ENCODE peak calls at places on chromosomes 3 and 15, in ten cellular contexts. D is left ventricle myocardium inferior, G is foreskin fibroblast, W is sigmoid colon, I is H9, S is A673, R is AG10803, T is cardiac muscle cell, J is fibroblast of pulmonary artery, K is DND-41. N is an unnamed sample.

GRCh38 chr15:28886431-28887343 is 913 bp downstream of the APBA2 start:
- DNase-seq in R (no peak), G (no peak), I (no peak), J (no peak), T (no peak), D (no peak), W (no peak), K (no peak), S (no peak), N (no peak)

GRCh38 chr3:114519415-114519814 is 225.6 kb downstream of the TIGIT start:
- DNase-seq in I (peak; percentile 51), T (peak; percentile 95), R (peak; percentile 74), W (no peak), D (no peak), S (peak; percentile 48), G (no peak), K (no peak), J (peak; percentile 95), N (peak; percentile 38)

GRCh38 chr3:159724627-159725026 is 264.0 kb upstream of the IL12A start:
- DNase-seq in W (no peak), T (no peak), J (peak; percentile 25), K (no peak), G (no peak), R (peak; percentile 65), S (no peak), I (no peak), D (no peak), N (peak; percentile 35)

GRCh38 chr3:119349353-119349752 is 55.2 kb downstream of the ARHGAP31 start:
- DNase-seq in D (no peak), W (no peak), R (no peak), S (no peak), T (peak; percentile 17), K (no peak), G (no peak), I (peak; percentile 76), J (peak; percentile 13), N (no peak)

GRCh38 chr3:128266453-128266852 is 113.2 kb downstream of the EEFSEC start:
- DNase-seq in G (no peak), S (peak; percentile 39), I (peak; percentile 3), W (no peak), K (no peak), R (no peak), J (peak; percentile 51), T (peak; percentile 48), D (no peak), N (no peak)

GRCh38 chr3:70813306-70813705 is 500.9 kb upstream of the MDFIC2 start:
- DNase-seq in G (no peak), W (no peak), I (no peak), K (no peak), J (no peak), D (no peak), S (no peak), T (no peak), R (peak; percentile 65), N (no peak)

GRCh38 chr3:126553284-126553811 is 5.4 kb downstream of the C3orf22 start:
- DNase-seq in K (peak; percentile 2), I (peak; percentile 19), R (no peak), J (no peak), W (no peak), T (no peak), G (no peak), D (no peak), S (no peak), N (no peak)

GRCh38 chr3:183824761-183825379 is 507 bp downstream of the MAP6D1 start:
- DNase-seq in R (no peak), J (no peak), S (peak; percentile 17), D (no peak), K (no peak), I (peak; percentile 49), G (no peak), T (peak; percentile 9), W (no peak), N (no peak)

GRCh38 chr15:70257047-70257446 is 159.3 kb upstream of the TLE3 start:
- DNase-seq in W (no peak), T (no peak), S (no peak), R (no peak), G (no peak), D (no peak), K (no peak), I (no peak), J (no peak), N (no peak)

GRCh38 chr15:70257573-70258220 is 160.0 kb upstream of the TLE3 start:
- DNase-seq in D (no peak), J (no peak), R (no peak), K (peak; percentile 29), S (no peak), I (no peak), T (no peak), W (no peak), G (no peak), N (no peak)

GRCh38 chr15:70259030-70259424 is 161.3 kb upstream of the TLE3 start:
- DNase-seq in I (no peak), D (peak; percentile 60), K (peak; percentile 85), T (peak; percentile 76), J (peak; percentile 64), S (peak; percentile 37), W (peak; percentile 88), G (peak; percentile 29), R (peak; percentile 78), N (peak; percentile 50)

GRCh38 chr15:70259640-70260066 is 161.9 kb upstream of the TLE3 start:
- DNase-seq in T (peak; percentile 19), J (no peak), G (no peak), K (peak; percentile 26), R (no peak), S (no peak), W (no peak), D (no peak), I (peak; percentile 64), N (no peak)

DNA sequence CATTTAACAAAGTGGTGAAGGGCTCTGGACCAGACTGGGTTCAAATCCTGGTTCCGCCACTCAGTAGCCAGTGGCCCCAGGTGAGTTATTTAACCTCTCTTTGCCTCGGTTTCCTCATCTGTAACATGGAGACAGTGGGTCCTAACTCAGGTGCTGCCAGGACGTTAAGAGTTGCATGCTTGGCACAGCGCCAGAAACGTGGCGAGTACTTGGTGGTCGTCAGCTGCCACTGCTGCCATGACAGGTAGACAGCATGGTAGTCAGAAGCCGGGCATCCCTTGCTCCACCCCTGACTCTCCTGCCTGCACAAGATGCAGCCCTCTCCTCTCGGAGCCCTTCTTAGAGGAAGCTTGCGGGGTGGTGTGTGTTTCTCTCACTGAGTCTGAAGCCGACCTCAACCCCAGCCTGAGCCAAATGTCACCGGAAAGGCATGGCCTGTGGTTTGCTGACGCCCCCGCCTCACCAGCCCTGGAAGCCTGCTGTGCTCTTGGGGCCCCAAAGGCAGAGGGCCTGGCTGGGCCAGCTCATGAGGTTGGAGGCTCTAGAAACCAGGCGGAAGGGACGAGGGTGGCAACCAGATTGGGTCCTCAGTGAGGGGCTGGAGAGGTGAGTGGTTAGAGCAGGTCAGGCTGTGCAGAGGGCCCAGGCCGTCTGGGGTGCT is 160.8 kb upstream of the TLE3 start:
- DNase-seq in S (no peak), J (no peak), W (no peak), D (peak; percentile 24), T (peak; percentile 21), I (no peak), K (peak; percentile 89), R (no peak), G (no peak), N (no peak)
- TF ChIP-seq CTCF in S (no peak), J (no peak), W (no peak), D (no peak), T (no peak), I (no peak), K (no peak), R (no peak), G (no peak), N (no peak)

DNA sequence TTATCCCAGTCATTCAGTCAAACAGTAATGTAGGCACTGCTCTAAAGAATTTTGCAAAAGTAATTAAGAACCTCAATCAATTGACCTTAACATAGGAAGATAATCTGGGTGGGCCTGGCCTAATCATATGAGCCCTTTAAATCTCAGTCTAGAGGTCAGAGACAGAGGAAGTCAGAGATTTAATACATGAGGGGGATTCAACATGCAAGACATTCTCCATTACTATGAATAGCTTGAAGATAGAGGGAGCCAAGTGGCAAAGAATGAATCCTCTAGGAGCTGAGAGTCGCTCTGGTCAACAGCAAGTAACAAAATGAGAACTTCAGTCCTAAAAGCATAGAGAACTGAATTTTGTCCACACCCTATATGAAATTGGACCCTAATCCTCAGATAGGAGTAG is 39.0 kb upstream of the MBNL1 start:
- DNase-seq in S (peak; percentile 4), D (no peak), W (no peak), R (no peak), I (no peak), K (no peak), J (no peak), T (no peak), G (no peak), N (no peak)
- TF ChIP-seq CTCF in S (peak; percentile 15), D (peak; percentile 65), W (no peak), R (no peak), I (no peak), K (no peak), J (no peak), T (no peak), G (no peak), N (no peak)

DNA sequence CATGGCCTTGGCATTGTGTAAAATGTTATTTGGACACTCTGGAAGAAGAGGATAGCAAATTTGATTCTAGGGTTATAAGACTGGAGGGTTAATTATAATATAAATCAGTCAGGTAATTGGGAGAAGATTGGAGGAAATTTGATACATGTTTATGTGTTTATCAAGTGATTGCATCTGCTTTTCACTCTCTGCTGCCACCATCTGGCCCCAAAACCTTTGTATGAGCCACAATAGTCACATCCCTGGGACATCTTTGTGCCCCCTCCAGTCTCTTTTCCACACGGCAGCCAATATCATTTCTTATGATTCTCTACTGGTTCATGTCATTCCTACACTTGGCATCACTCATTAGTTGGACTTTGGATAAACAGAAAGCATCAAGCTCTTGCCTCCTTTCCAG is 602.2 kb upstream of the SUCLG2 start:
- DNase-seq in S (peak; percentile 0), T (no peak), K (peak; percentile 6), W (no peak), R (no peak), J (no peak), D (no peak), G (no peak), I (peak; percentile 45), N (no peak)
- TF ChIP-seq CTCF in S (peak; percentile 32), T (no peak), K (peak; percentile 49), W (no peak), R (no peak), J (no peak), D (no peak), G (no peak), I (peak; percentile 73), N (peak; percentile 20)

GRCh38 chr3:189267981-189268613 is 96.3 kb downstream of the TPRG1 start:
- DNase-seq in K (no peak), W (no peak), S (peak; percentile 71), I (peak; percentile 46), J (peak; percentile 13), T (peak; percentile 45), D (no peak), G (no peak), R (peak; percentile 33), N (peak; percentile 21)

GRCh38 chr3:189273736-189274135 is 102.0 kb downstream of the TPRG1 start:
- DNase-seq in R (no peak), D (no peak), T (no peak), W (no peak), J (no peak), I (no peak), G (no peak), S (no peak), K (no peak), N (no peak)

GRCh38 chr3:189272500-189273119 is 100.8 kb downstream of the TPRG1 start:
- DNase-seq in G (no peak), K (no peak), S (peak; percentile 88), D (no peak), W (no peak), J (no peak), I (no peak), T (peak; percentile 23), R (no peak), N (no peak)

GRCh38 chr3:189269356-189269755 is 97.6 kb downstream of the TPRG1 start:
- DNase-seq in W (no peak), I (no peak), S (peak; percentile 33), G (no peak), K (no peak), J (no peak), R (peak; percentile 61), D (no peak), T (peak; percentile 14), N (no peak)

GRCh38 chr3:189270248-189270832 is 98.6 kb downstream of the TPRG1 start:
- DNase-seq in R (peak; percentile 89), W (no peak), S (peak; percentile 91), G (peak; percentile 54), I (peak; percentile 78), K (peak; percentile 39), T (peak; percentile 87), J (peak; percentile 78), D (peak; percentile 19), N (peak; percentile 81)
- TF ChIP-seq CTCF in R (peak; percentile 89), W (no peak), S (peak; percentile 88), G (peak; percentile 78), I (peak; percentile 69), K (peak; percentile 65), T (peak; percentile 83), J (peak; percentile 78), D (peak; percentile 63), N (peak; percentile 67)